ENCODE peak calls at places on chromosomes 5 and 9, in eight cellular contexts. U is neuronal stem cell, Q is fibroblast of lung, B is GM12878, W is GM23248, L is mammary epithelial cell, K is hepatocyte, S is OCI-LY7. J is an unnamed sample.

GRCh38 chr9:129317179-129318011 is 139.3 kb upstream of the IER5L start:
- DNase-seq in U (no peak), Q (peak; percentile 45), B (no peak), W (peak; percentile 64), L (no peak), K (peak; percentile 62), S (peak; percentile 22), J (no peak)

GRCh38 chr9:28155067-28155466 is 581.8 kb upstream of the C9orf72 start:
- DNase-seq in U (no peak), Q (no peak), B (no peak), W (no peak), L (no peak), K (peak; percentile 44), S (no peak), J (no peak)

GRCh38 chr9:82022121-82022520 is 33.5 kb downstream of the SPATA31D1 start:
- DNase-seq in U (no peak), Q (no peak), B (no peak), W (peak; percentile 18), L (no peak), K (no peak), S (no peak), J (no peak)

GRCh38 chr9:134341306-134341705 is 15.1 kb downstream of the RXRA start:
- DNase-seq in U (no peak), Q (no peak), B (no peak), W (no peak), L (no peak), K (no peak), S (no peak), J (no peak)

GRCh38 chr9:87062706-87063105 is 115.4 kb upstream of the GAS1 start:
- DNase-seq in U (no peak), Q (no peak), B (no peak), W (peak; percentile 20), L (no peak), K (no peak), S (no peak), J (no peak)

GRCh38 chr5:81194633-81195333 is 38.3 kb upstream of the CKMT2 start:
- DNase-seq in U (peak; percentile 71), Q (peak; percentile 67), B (no peak), W (peak; percentile 84), L (peak; percentile 56), K (peak; percentile 88), S (peak; percentile 57), J (no peak)

GRCh38 chr5:157533011-157533481 is 42.5 kb downstream of the ADAM19 start:
- DNase-seq in U (no peak), Q (peak; percentile 37), B (no peak), W (no peak), L (no peak), K (no peak), S (no peak), J (no peak)

GRCh38 chr5:96440185-96440538 is 7.1 kb upstream of the PCSK1 start:
- DNase-seq in U (no peak), Q (no peak), B (no peak), W (no peak), L (no peak), K (no peak), S (no peak), J (no peak)

GRCh38 chr5:158660726-158661125 is 439.0 kb downstream of the EBF1 start:
- DNase-seq in U (no peak), Q (peak; percentile 47), B (no peak), W (peak; percentile 86), L (no peak), K (no peak), S (no peak), J (no peak)

GRCh38 chr5:94691947-94692346 is 73.5 kb downstream of the SLF1 start:
- DNase-seq in U (no peak), Q (peak; percentile 85), B (no peak), W (peak; percentile 78), L (peak; percentile 59), K (peak; percentile 13), S (no peak), J (no peak)

GRCh38 chr5:59529286-59529685 is 364.2 kb downstream of the PDE4D start:
- DNase-seq in U (no peak), Q (no peak), B (no peak), W (no peak), L (no peak), K (no peak), S (no peak), J (no peak)

GRCh38 chr9:123102380-123103113 is 69.1 kb downstream of the GPR21 start:
- DNase-seq in U (no peak), Q (peak; percentile 17), B (no peak), W (no peak), L (peak; percentile 58), K (no peak), S (peak; percentile 48), J (no peak)

GRCh38 chr5:156366536-156366935 is 39.6 kb downstream of the SGCD start:
- DNase-seq in U (no peak), Q (peak; percentile 33), B (no peak), W (peak; percentile 52), L (no peak), K (no peak), S (no peak), J (no peak)

GRCh38 chr5:168976311-168976893 is 324.5 kb downstream of the SLIT3 start:
- DNase-seq in U (no peak), Q (peak; percentile 91), B (no peak), W (peak; percentile 60), L (no peak), K (no peak), S (no peak), J (no peak)

GRCh38 chr9:124038790-124039633 is 27.4 kb downstream of the LHX2 start:
- DNase-seq in U (no peak), Q (no peak), B (no peak), W (no peak), L (no peak), K (no peak), S (no peak), J (no peak)

GRCh38 chr5:80707645-80708044 is 52.9 kb upstream of the DHFR start:
- DNase-seq in U (no peak), Q (peak; percentile 33), B (no peak), W (peak; percentile 57), L (no peak), K (no peak), S (no peak), J (no peak)

GRCh38 chr5:40834391-40834848 is 602 bp downstream of the RPL37 start:
- DNase-seq in U (no peak), Q (peak; percentile 43), B (no peak), W (peak; percentile 69), L (no peak), K (peak; percentile 48), S (peak; percentile 59), J (no peak)

GRCh38 chr5:181217805-181218065 is 5.3 kb upstream of the TRIM41 start:
- DNase-seq in U (no peak), Q (no peak), B (no peak), W (no peak), L (no peak), K (peak; percentile 26), S (peak; percentile 75), J (no peak)

GRCh38 chr5:41903382-41903891 is 707 bp upstream of the RIMOC1 start:
- DNase-seq in U (peak; percentile 3), Q (no peak), B (no peak), W (no peak), L (no peak), K (no peak), S (no peak), J (no peak)

GRCh38 chr5:140073296-140073695 is 30.2 kb upstream of the NRG2 start:
- DNase-seq in U (peak; percentile 4), Q (peak; percentile 2), B (no peak), W (peak; percentile 41), L (no peak), K (peak; percentile 25), S (peak; percentile 41), J (no peak)
- H2AFZ ChIP-seq in U (no peak overlapping the region), Q (no peak overlapping the region), B (no peak overlapping the region), W (no peak overlapping the region), L (no peak overlapping the region), K (no peak overlapping the region), S (no peak overlapping the region), J (no peak overlapping the region)

DNA sequence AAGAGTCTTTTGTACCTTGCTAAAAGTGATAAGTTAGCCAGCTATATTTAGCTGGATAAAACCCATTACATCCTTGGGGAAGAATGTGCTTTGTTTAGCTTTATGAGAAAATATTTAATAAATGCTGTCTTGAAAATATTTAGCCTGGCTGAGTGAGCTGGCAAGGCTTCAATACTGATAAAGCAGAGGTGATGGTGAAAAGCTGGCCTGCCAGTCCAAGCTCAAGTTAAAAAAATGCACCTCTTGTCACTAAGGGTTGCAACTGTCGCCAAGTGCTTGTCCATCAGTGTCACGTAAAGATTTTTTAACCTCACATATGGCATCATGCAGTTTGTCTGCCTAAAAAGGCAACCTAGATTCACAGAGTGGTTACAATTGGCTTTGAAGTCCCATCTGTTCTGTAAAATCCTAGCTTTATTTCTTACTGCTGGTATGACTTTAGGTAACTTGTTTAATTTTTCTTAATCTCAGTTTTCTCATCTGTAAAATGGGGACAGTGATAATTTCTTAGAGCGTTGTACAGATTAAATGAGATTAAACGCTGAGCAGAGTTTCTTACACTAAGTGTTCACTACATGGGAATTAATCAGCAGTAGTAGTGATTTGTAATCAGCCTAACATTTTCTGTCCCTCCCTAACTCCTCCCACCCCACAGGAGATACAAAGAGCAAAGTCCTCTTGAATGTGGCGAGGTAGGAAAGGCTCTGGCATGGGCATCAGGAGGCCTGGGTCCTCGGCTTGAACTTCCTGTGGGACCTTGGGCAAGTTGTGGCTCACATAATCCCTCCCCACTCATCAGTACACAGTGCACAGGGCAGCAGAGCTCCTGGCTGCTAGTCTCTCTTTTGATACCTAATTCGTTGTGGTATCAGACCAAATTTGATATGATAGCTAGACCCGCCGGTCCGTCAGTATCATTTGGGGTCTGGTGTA is 48.7 kb downstream of the PIK3R1 start:
- DNase-seq in U (no peak), Q (peak; percentile 89), B (no peak), W (peak; percentile 60), L (no peak), K (no peak), S (no peak), J (no peak)
- H3K4me1 ChIP-seq in U (no peaks in the 10 kb centered on the region), Q (peaks cover 41% of the 10 kb centered on the region), B (peaks cover 8% of the 10 kb centered on the region), W (peaks cover 63% of the 10 kb centered on the region), L (peaks cover 41% of the 10 kb centered on the region), K (peaks cover 74% of the 10 kb centered on the region), S (no peaks in the 10 kb centered on the region), J (peaks cover 42% of the 10 kb centered on the region)

DNA sequence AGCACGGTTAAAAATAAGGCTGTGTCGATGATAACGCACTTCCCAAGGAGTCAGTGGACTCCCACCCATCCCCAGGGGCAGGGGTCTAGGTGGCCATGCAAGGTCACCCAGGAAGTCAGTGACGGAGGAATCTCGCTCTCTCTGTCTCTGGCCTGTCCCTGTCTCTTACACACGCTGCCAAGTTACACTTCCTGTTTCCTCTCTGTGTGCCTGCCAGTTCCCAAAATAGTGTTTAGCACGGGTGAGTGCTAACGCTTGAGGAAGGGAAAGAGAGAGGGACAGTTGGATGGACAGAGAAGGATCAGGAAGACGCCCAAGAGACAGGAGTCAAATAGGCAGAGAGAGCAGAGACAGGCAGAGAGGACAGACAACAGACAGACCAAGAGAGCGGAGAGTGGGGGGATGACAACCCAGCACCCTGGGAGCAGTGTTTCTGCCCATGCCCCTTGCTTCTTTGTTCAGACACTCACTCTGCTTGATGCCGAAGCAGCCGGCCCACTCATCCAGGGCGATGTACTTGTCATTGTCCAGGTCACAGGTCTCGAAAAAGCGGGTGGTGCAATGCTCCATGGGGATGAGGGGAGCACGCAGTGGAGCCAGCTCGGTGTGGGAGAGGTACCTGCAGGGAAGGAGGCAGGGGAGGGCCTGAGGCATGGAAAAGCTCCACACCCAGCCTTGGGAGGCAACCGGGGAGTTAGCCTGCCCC is 22.9 kb downstream of the SPARC start:
- DNase-seq in U (no peak), Q (peak; percentile 12), B (no peak), W (peak; percentile 63), L (no peak), K (no peak), S (peak; percentile 9), J (no peak)
- H2AFZ ChIP-seq in U (no peak overlapping the region), Q (no peak overlapping the region), B (peak overlapping the region; percentile 68), W (no peak overlapping the region), L (no peak overlapping the region), K (no peak overlapping the region), S (no peak overlapping the region), J (no peak overlapping the region)

GRCh38 chr9:115106001-115106400 is 12.0 kb downstream of the TNC start:
- DNase-seq in U (no peak), Q (no peak), B (no peak), W (peak; percentile 30), L (no peak), K (peak; percentile 11), S (no peak), J (no peak)
- H3K4me1 ChIP-seq in U (no peaks in the 10 kb centered on the region), Q (peaks cover 15% of the 10 kb centered on the region), B (no peaks in the 10 kb centered on the region), W (peaks cover 61% of the 10 kb centered on the region), L (peaks cover 49% of the 10 kb centered on the region), K (no peaks in the 10 kb centered on the region), S (no peaks in the 10 kb centered on the region), J (peaks cover 48% of the 10 kb centered on the region)

J was measured in keratinocyte.